ENCODE peak calls at places on chromosomes 1 and 21, in eight cellular contexts. One of them, this sample, is unnamed.

GRCh38 chr1:56285554-56286402 is 293.6 kb downstream of the PLPP3 start:
- DNase-seq in heart right ventricle: no peak
- DNase-seq in CD8-positive, alpha-beta T cell: no peak
- DNase-seq in ascending aorta: no peak
- DNase-seq in cardiac muscle cell: no peak
- DNase-seq in lower leg skin: no peak
- DNase-seq in foreskin fibroblast: no peak
- DNase-seq in lung: no peak
- DNase-seq in this sample: no peak

GRCh38 chr1:221611930-221612777 is 129.7 kb downstream of the DUSP10 start:
- DNase-seq in heart right ventricle: peak
- DNase-seq in CD8-positive, alpha-beta T cell: no peak
- DNase-seq in ascending aorta: peak
- DNase-seq in cardiac muscle cell: no peak
- DNase-seq in lower leg skin: peak
- DNase-seq in foreskin fibroblast: peak
- DNase-seq in lung: peak
- DNase-seq in this sample: peak

GRCh38 chr1:17128361-17128760 is 9.1 kb upstream of the PADI2 start:
- DNase-seq in heart right ventricle: no peak
- DNase-seq in CD8-positive, alpha-beta T cell: no peak
- DNase-seq in ascending aorta: no peak
- DNase-seq in cardiac muscle cell: peak
- DNase-seq in lower leg skin: no peak
- DNase-seq in foreskin fibroblast: peak
- DNase-seq in lung: no peak
- DNase-seq in this sample: no peak

GRCh38 chr1:12601690-12602632 is 16.0 kb downstream of the DHRS3 start:
- DNase-seq in heart right ventricle: no peak
- DNase-seq in CD8-positive, alpha-beta T cell: no peak
- DNase-seq in ascending aorta: no peak
- DNase-seq in cardiac muscle cell: no peak
- DNase-seq in lower leg skin: no peak
- DNase-seq in foreskin fibroblast: peak
- DNase-seq in lung: no peak
- DNase-seq in this sample: no peak

GRCh38 chr1:24888061-24888970 is 41.8 kb downstream of the RUNX3 start:
- DNase-seq in heart right ventricle: no peak
- DNase-seq in CD8-positive, alpha-beta T cell: no peak
- DNase-seq in ascending aorta: peak
- DNase-seq in cardiac muscle cell: no peak
- DNase-seq in lower leg skin: peak
- DNase-seq in foreskin fibroblast: no peak
- DNase-seq in lung: no peak
- DNase-seq in this sample: no peak

GRCh38 chr1:89563957-89564604 is 39.5 kb downstream of the LRRC8B start:
- DNase-seq in heart right ventricle: no peak
- DNase-seq in CD8-positive, alpha-beta T cell: no peak
- DNase-seq in ascending aorta: no peak
- DNase-seq in cardiac muscle cell: no peak
- DNase-seq in lower leg skin: no peak
- DNase-seq in foreskin fibroblast: no peak
- DNase-seq in lung: no peak
- DNase-seq in this sample: no peak

GRCh38 chr1:64536836-64537490 is 67.0 kb downstream of the CACHD1 start:
- DNase-seq in heart right ventricle: no peak
- DNase-seq in CD8-positive, alpha-beta T cell: no peak
- DNase-seq in ascending aorta: no peak
- DNase-seq in cardiac muscle cell: no peak
- DNase-seq in lower leg skin: no peak
- DNase-seq in foreskin fibroblast: no peak
- DNase-seq in lung: peak
- DNase-seq in this sample: peak

GRCh38 chr1:162530318-162530984 is 31.1 kb upstream of the UAP1 start:
- DNase-seq in heart right ventricle: no peak
- DNase-seq in CD8-positive, alpha-beta T cell: no peak
- DNase-seq in ascending aorta: no peak
- DNase-seq in cardiac muscle cell: no peak
- DNase-seq in lower leg skin: no peak
- DNase-seq in foreskin fibroblast: no peak
- DNase-seq in lung: no peak
- DNase-seq in this sample: no peak

DNA sequence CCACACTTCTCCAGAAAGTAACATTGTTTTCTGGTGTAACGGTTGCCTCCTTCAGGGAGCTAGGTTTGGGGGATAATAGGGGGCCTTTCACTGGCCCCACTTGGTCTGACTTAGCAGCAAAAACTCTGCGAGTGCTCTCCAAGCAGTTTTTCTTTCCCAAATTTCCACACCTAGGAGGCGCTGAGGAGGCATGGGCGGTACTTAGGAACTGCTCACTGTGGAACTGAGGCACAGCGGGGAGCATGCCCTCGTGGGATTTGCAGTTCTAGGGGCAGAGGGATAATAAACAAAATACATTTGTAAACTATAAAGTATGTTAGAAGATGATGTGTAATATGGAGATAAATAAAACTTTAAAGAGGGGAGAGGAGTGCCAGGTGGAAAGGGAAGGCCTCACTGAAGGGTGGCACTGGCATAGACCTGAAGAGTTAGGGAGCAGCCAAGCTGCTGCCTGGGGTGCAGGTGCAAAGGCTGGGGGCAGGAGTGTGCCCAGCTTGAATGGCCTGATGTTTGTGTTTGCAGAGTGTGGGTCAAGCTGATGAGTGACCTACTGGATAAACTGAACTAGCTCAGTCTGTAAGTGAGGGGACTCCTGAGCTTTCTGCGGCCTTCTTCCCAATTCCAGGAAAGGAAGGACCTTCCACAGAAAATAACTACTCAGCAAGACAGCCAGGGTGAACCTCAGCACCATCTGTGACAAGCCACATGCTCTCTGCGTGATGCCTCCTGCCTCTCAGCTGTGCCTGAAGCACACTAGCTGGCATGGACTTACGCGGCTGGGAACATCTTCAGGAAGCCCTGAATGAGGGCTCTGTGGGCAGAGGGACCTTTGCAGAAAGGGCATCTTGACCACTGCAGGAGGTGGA is 1.9 kb downstream of the EPHX1 start:
- DNase-seq in heart right ventricle: no peak
- DNase-seq in CD8-positive, alpha-beta T cell: no peak
- DNase-seq in ascending aorta: no peak
- DNase-seq in cardiac muscle cell: peak
- DNase-seq in lower leg skin: peak
- DNase-seq in foreskin fibroblast: no peak
- DNase-seq in lung: no peak
- DNase-seq in this sample: no peak
- H3K4me3 ChIP-seq in heart right ventricle: peak
- H3K4me3 ChIP-seq in CD8-positive, alpha-beta T cell: no peak
- H3K4me3 ChIP-seq in ascending aorta: peak
- H3K4me3 ChIP-seq in cardiac muscle cell: no peak
- H3K4me3 ChIP-seq in lower leg skin: no peak
- H3K4me3 ChIP-seq in foreskin fibroblast: no peak
- H3K4me3 ChIP-seq in lung: peak
- H3K4me3 ChIP-seq in this sample: peak

GRCh38 chr1:20683614-20684013 is 22.4 kb upstream of the DDOST start:
- DNase-seq in heart right ventricle: no peak
- DNase-seq in CD8-positive, alpha-beta T cell: no peak
- DNase-seq in ascending aorta: no peak
- DNase-seq in cardiac muscle cell: no peak
- DNase-seq in lower leg skin: no peak
- DNase-seq in foreskin fibroblast: no peak
- DNase-seq in lung: no peak
- DNase-seq in this sample: no peak

GRCh38 chr1:20685099-20685662 is 24.0 kb upstream of the DDOST start:
- DNase-seq in heart right ventricle: peak
- DNase-seq in CD8-positive, alpha-beta T cell: no peak
- DNase-seq in ascending aorta: no peak
- DNase-seq in cardiac muscle cell: no peak
- DNase-seq in lower leg skin: peak
- DNase-seq in foreskin fibroblast: no peak
- DNase-seq in lung: no peak
- DNase-seq in this sample: no peak

GRCh38 chr1:20682571-20683236 is 21.5 kb upstream of the DDOST start:
- DNase-seq in heart right ventricle: peak
- DNase-seq in CD8-positive, alpha-beta T cell: no peak
- DNase-seq in ascending aorta: no peak
- DNase-seq in cardiac muscle cell: no peak
- DNase-seq in lower leg skin: no peak
- DNase-seq in foreskin fibroblast: no peak
- DNase-seq in lung: no peak
- DNase-seq in this sample: no peak

GRCh38 chr1:20684651-20685050 is 23.5 kb upstream of the DDOST start:
- DNase-seq in heart right ventricle: no peak
- DNase-seq in CD8-positive, alpha-beta T cell: no peak
- DNase-seq in ascending aorta: no peak
- DNase-seq in cardiac muscle cell: no peak
- DNase-seq in lower leg skin: no peak
- DNase-seq in foreskin fibroblast: no peak
- DNase-seq in lung: no peak
- DNase-seq in this sample: no peak

DNA sequence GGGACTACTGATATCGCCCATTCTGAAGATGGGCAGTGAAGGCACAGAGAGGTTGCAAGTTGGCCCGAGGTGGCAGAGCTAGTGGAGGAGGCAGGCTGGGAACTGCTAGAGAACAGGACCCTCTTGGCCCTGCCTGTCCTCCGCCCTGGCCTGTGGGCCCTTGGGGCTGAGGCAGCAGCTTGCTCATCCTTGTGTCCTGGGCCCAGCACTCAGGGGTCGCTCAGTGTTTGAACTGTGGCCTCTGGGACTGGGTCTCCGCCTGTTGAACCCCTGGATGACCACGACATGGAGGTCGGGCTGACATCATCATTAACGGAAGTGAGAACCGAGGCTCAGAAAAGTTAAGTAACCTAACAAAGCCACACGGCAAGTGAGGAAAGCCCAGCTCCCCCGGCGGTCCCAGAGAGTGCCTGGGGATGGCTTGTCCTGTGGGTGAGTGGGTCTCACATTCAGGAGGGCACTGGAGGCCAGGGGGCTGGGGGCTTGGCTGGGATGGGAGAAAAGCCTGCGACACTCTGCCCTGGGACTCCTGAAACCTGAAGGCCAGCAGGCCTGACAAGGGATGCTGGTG is 23.0 kb upstream of the DDOST start:
- DNase-seq in heart right ventricle: no peak
- DNase-seq in CD8-positive, alpha-beta T cell: no peak
- DNase-seq in ascending aorta: no peak
- DNase-seq in cardiac muscle cell: no peak
- DNase-seq in lower leg skin: no peak
- DNase-seq in foreskin fibroblast: no peak
- DNase-seq in lung: no peak
- DNase-seq in this sample: no peak
- TF ChIP-seq CTCF in heart right ventricle: no peak
- TF ChIP-seq CTCF in CD8-positive, alpha-beta T cell: no peak
- TF ChIP-seq CTCF in ascending aorta: no peak
- TF ChIP-seq CTCF in cardiac muscle cell: no peak
- TF ChIP-seq CTCF in lower leg skin: no peak
- TF ChIP-seq CTCF in foreskin fibroblast: no peak
- TF ChIP-seq CTCF in lung: no peak
- TF ChIP-seq CTCF in this sample: no peak

GRCh38 chr1:169462385-169462784 is 23.4 kb downstream of the SLC19A2 start:
- DNase-seq in heart right ventricle: no peak
- DNase-seq in CD8-positive, alpha-beta T cell: no peak
- DNase-seq in ascending aorta: no peak
- DNase-seq in cardiac muscle cell: no peak
- DNase-seq in lower leg skin: no peak
- DNase-seq in foreskin fibroblast: no peak
- DNase-seq in lung: no peak
- DNase-seq in this sample: no peak

GRCh38 chr1:169457443-169457842 is 28.3 kb downstream of the SLC19A2 start:
- DNase-seq in heart right ventricle: no peak
- DNase-seq in CD8-positive, alpha-beta T cell: no peak
- DNase-seq in ascending aorta: no peak
- DNase-seq in cardiac muscle cell: no peak
- DNase-seq in lower leg skin: no peak
- DNase-seq in foreskin fibroblast: no peak
- DNase-seq in lung: no peak
- DNase-seq in this sample: no peak

GRCh38 chr1:169456029-169456428 is 28.8 kb upstream of the CCDC181 start:
- DNase-seq in heart right ventricle: no peak
- DNase-seq in CD8-positive, alpha-beta T cell: no peak
- DNase-seq in ascending aorta: no peak
- DNase-seq in cardiac muscle cell: no peak
- DNase-seq in lower leg skin: no peak
- DNase-seq in foreskin fibroblast: no peak
- DNase-seq in lung: no peak
- DNase-seq in this sample: no peak

GRCh38 chr1:169461390-169462001 is 24.2 kb downstream of the SLC19A2 start:
- DNase-seq in heart right ventricle: no peak
- DNase-seq in CD8-positive, alpha-beta T cell: no peak
- DNase-seq in ascending aorta: no peak
- DNase-seq in cardiac muscle cell: no peak
- DNase-seq in lower leg skin: no peak
- DNase-seq in foreskin fibroblast: no peak
- DNase-seq in lung: no peak
- DNase-seq in this sample: no peak

DNA sequence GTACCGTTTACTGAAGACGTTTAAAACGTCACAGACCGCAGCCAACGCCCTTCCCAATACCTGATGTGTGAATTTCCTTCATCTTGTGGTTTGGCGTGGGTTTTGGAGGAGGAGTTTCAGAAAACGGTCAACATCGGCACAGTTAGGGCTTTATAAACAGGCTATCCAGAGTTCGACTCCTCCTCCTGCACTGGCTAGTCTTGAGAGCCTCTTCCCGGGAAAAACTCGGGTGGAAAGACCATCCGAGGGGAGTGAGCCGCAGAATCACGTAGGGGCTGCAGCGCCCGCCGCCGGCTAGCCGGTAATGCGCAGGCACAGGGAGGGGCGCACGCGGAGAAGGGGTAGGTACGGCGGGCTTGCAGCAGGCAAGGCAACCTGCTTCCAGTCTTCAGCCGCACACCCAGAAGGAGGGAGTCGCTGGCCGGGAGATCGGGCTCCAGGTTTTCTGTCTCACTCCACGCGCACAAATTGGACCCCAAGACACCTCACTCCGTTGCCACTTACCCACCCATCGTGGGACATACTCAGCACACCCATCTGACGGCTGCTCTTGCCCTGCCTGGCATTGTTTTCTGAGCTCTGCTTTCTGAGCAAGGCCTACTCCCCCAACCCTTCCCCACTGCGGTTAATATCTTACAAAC is 25.4 kb downstream of the SLC19A2 start:
- DNase-seq in heart right ventricle: no peak
- DNase-seq in CD8-positive, alpha-beta T cell: no peak
- DNase-seq in ascending aorta: no peak
- DNase-seq in cardiac muscle cell: peak
- DNase-seq in lower leg skin: no peak
- DNase-seq in foreskin fibroblast: peak
- DNase-seq in lung: no peak
- DNase-seq in this sample: no peak
- H3K4me3 ChIP-seq in heart right ventricle: no peak
- H3K4me3 ChIP-seq in CD8-positive, alpha-beta T cell: no peak
- H3K4me3 ChIP-seq in ascending aorta: no peak
- H3K4me3 ChIP-seq in cardiac muscle cell: no peak
- H3K4me3 ChIP-seq in lower leg skin: no peak
- H3K4me3 ChIP-seq in foreskin fibroblast: peak
- H3K4me3 ChIP-seq in lung: no peak
- H3K4me3 ChIP-seq in this sample: no peak

DNA sequence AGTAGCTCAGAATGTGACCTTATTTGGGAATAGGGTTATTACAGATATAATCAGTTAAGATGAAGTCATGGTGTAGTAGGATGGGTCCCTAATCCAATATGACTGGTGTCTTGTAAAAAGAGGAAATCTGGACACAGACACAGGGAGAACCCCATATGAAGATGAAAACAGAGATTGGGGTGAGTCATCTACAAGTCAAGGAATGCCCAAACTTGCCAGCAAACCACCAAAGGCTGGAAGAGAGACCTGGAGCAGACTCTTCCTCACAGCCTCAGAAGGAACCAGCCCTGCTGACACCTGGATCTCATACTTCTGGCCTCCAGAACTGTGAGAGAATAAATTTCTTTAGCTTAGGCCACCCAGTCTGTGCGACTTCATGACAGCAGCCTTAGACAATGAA is 29.9 kb downstream of the KRTAP19-8 start:
- DNase-seq in heart right ventricle: no peak
- DNase-seq in CD8-positive, alpha-beta T cell: no peak
- DNase-seq in ascending aorta: no peak
- DNase-seq in cardiac muscle cell: no peak
- DNase-seq in lower leg skin: no peak
- DNase-seq in foreskin fibroblast: no peak
- DNase-seq in lung: no peak
- DNase-seq in this sample: no peak
- TF ChIP-seq CTCF in heart right ventricle: no peak
- TF ChIP-seq CTCF in CD8-positive, alpha-beta T cell: no peak
- TF ChIP-seq CTCF in ascending aorta: no peak
- TF ChIP-seq CTCF in cardiac muscle cell: no peak
- TF ChIP-seq CTCF in lower leg skin: no peak
- TF ChIP-seq CTCF in foreskin fibroblast: no peak
- TF ChIP-seq CTCF in lung: no peak
- TF ChIP-seq CTCF in this sample: no peak

This sample was measured in LNCaP clone FGC.